ENCODE peak calls at places on chromosomes 5 and 9, in four cellular contexts. V, J, R and C are unnamed samples.
A peak's percentile ranks its signal among the peaks of the same experiment; 100 is the strongest.

GRCh38 chr9:131292937-131293336 is 3.4 kb downstream of the PLPP7 start:
- DNase-seq in V (no peak), J (no peak), R (no peak), C (no peak)

GRCh38 chr9:14677396-14677795 is 15.8 kb downstream of the ZDHHC21 start:
- DNase-seq in V (no peak), J (no peak), R (no peak), C (no peak)

GRCh38 chr9:133563286-133564213 is 29.0 kb downstream of the ADAMTSL2 start:
- DNase-seq in V (no peak), J (no peak), R (no peak), C (no peak)

GRCh38 chr5:172835246-172836030 is 1.4 kb downstream of the ERGIC1 start:
- DNase-seq in V (peak; percentile 73), J (no peak), R (no peak), C (no peak)

GRCh38 chr5:138640855-138641254 is 65.7 kb upstream of the HSPA9 start:
- DNase-seq in V (no peak), J (no peak), R (peak; percentile 31), C (no peak)

GRCh38 chr9:127123239-127123935 is 952 bp upstream of the ANGPTL2 start:
- DNase-seq in V (no peak), J (peak; percentile 86), R (no peak), C (no peak)

GRCh38 chr5:140107312-140108092 is 6.4 kb upstream of the PURA start:
- DNase-seq in V (peak; percentile 95), J (peak; percentile 97), R (peak; percentile 92), C (no peak)

GRCh38 chr5:139710370-139711066 is 62.4 kb downstream of the CXXC5 start:
- DNase-seq in V (peak; percentile 63), J (peak; percentile 85), R (peak; percentile 34), C (no peak)

GRCh38 chr5:52880541-52880940 is 92.8 kb downstream of the ITGA1 start:
- DNase-seq in V (no peak), J (no peak), R (no peak), C (no peak)

GRCh38 chr5:38420691-38421395 is 135.6 kb downstream of the LIFR start:
- DNase-seq in V (peak; percentile 36), J (peak; percentile 87), R (peak; percentile 57), C (no peak)

GRCh38 chr5:97735209-97735608 is 552.2 kb upstream of the RIOK2 start:
- DNase-seq in V (no peak), J (no peak), R (peak; percentile 95), C (no peak)

GRCh38 chr9:112792670-112793069 is 42.1 kb downstream of the SNX30 start:
- DNase-seq in V (no peak), J (no peak), R (no peak), C (no peak)

GRCh38 chr9:112787942-112788341 is 37.4 kb downstream of the SNX30 start:
- DNase-seq in V (no peak), J (no peak), R (no peak), C (no peak)

GRCh38 chr9:112793213-112793810 is 42.8 kb downstream of the SNX30 start:
- DNase-seq in V (peak; percentile 80), J (peak; percentile 83), R (peak; percentile 43), C (peak; percentile 54)

GRCh38 chr9:112789493-112789892 is 38.9 kb downstream of the SNX30 start:
- DNase-seq in V (no peak), J (no peak), R (no peak), C (no peak)

DNA sequence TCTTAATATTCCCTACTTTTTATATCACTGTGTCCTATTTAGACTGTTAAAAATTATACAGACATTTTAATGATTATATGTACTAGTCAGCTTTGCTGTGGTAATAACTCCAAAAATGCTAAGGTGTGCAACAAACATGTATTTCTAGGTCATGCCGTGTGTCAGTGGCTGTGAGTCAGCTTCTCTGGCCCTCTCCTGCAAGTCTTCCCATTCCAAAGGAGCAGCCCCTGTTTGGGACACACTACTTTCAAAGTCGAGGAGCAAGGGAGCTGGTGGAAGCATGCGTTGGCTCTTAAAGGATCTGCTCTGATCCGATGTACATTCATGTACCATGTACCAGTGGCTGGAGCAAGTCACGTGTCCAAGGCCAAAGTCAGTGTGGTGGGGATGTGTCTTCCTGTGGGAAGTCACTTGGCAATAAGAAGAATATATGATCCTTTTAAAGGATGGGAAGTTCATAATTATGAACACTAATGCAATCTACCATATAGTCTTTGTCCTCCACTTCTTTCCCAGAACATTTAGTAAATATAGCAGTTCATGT is 39.7 kb downstream of the SNX30 start:
- DNase-seq in V (no peak), J (no peak), R (peak; percentile 21), C (no peak)
- H3K4me3 ChIP-seq in V (no peak overlapping the region), J (no peak overlapping the region), R (no peak overlapping the region), C (no peak overlapping the region)

GRCh38 chr9:96612105-96612965 is 7.3 kb downstream of the CDC14B start:
- DNase-seq in V (no peak), J (peak; percentile 93), R (peak; percentile 69), C (no peak)
- H3K4me3 ChIP-seq in V (no peak overlapping the region), J (no peak overlapping the region), R (no peak overlapping the region), C (no peak overlapping the region)

GRCh38 chr5:132749506-132749905 is 2.3 kb downstream of the CCNI2 start:
- DNase-seq in V (no peak), J (no peak), R (no peak), C (no peak)

GRCh38 chr5:132748522-132749000 is 1.3 kb downstream of the CCNI2 start:
- DNase-seq in V (no peak), J (no peak), R (peak; percentile 46), C (no peak)

GRCh38 chr5:132747064-132747692 is at the start of gene CCNI2:
- DNase-seq in V (no peak), J (peak; percentile 51), R (peak; percentile 5), C (no peak)

GRCh38 chr5:132746592-132747063 is 598 bp upstream of the CCNI2 start:
- DNase-seq in V (peak; percentile 15), J (peak; percentile 68), R (no peak), C (peak; percentile 81)

GRCh38 chr5:132747693-132748440 is 641 bp downstream of the CCNI2 start:
- DNase-seq in V (no peak), J (peak; percentile 45), R (no peak), C (no peak)
- H3K4me3 ChIP-seq in V (no peak overlapping the region), J (no peak overlapping the region), R (no peak overlapping the region), C (peak overlapping the region; percentile 52)

DNA sequence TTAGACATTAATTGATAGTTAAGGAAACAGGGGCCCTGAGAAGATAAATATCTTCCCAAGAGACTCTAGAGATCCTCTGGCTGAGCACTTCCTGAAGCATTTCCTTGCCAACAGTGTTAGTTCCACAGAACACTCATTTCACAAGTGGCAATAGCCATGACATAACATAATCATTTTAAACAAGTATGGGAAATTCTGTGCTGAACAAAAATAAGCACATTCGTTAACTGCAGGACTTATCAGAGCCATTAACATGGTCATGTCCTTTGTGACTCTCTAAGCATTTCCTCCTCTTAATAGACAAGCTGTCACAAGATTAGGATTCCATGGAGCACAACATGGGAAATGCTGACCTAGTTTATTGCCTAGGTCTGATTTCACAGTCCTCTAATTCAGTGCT is 184.9 kb downstream of the SNX18 start:
- DNase-seq in V (no peak), J (no peak), R (no peak), C (no peak)
- H3K4me3 ChIP-seq in V (no peak overlapping the region), J (no peak overlapping the region), R (no peak overlapping the region), C (no peak overlapping the region)